ENCODE peak calls at places on chromosomes 11 and 22, in eight cellular contexts. One of them, this sample, is unnamed.

GRCh38 chr22:20206709-20207215 is 55.9 kb upstream of the CCDC188 start:
- DNase-seq in small intestine: peak; percentile 79
- DNase-seq in keratinocyte: no peak
- DNase-seq in cardiac muscle cell: no peak
- DNase-seq in neural progenitor cell: no peak
- DNase-seq in lung: no peak
- DNase-seq in esophagus squamous epithelium: no peak
- DNase-seq in body of pancreas: peak; percentile 37
- DNase-seq in this sample: no peak

GRCh38 chr22:20148414-20148813 is 2.4 kb downstream of the CCDC188 start:
- DNase-seq in small intestine: no peak
- DNase-seq in keratinocyte: no peak
- DNase-seq in cardiac muscle cell: no peak
- DNase-seq in neural progenitor cell: no peak
- DNase-seq in lung: no peak
- DNase-seq in esophagus squamous epithelium: no peak
- DNase-seq in body of pancreas: no peak
- DNase-seq in this sample: no peak

GRCh38 chr11:70547821-70548670 is 149.7 kb downstream of the CTTN start:
- DNase-seq in small intestine: peak; percentile 23
- DNase-seq in keratinocyte: no peak
- DNase-seq in cardiac muscle cell: no peak
- DNase-seq in neural progenitor cell: no peak
- DNase-seq in lung: no peak
- DNase-seq in esophagus squamous epithelium: no peak
- DNase-seq in body of pancreas: no peak
- DNase-seq in this sample: peak; percentile 72

GRCh38 chr11:110069158-110069737 is 23.9 kb upstream of the ZC3H12C start:
- DNase-seq in small intestine: peak; percentile 3
- DNase-seq in keratinocyte: peak; percentile 93
- DNase-seq in cardiac muscle cell: peak; percentile 45
- DNase-seq in neural progenitor cell: no peak
- DNase-seq in lung: peak; percentile 41
- DNase-seq in esophagus squamous epithelium: no peak
- DNase-seq in body of pancreas: peak; percentile 46
- DNase-seq in this sample: peak; percentile 97

GRCh38 chr22:42685941-42686666 is 34.6 kb downstream of the A4GALT start:
- DNase-seq in small intestine: peak; percentile 26
- DNase-seq in keratinocyte: no peak
- DNase-seq in cardiac muscle cell: peak; percentile 60
- DNase-seq in neural progenitor cell: peak; percentile 41
- DNase-seq in lung: no peak
- DNase-seq in esophagus squamous epithelium: no peak
- DNase-seq in body of pancreas: no peak
- DNase-seq in this sample: no peak

GRCh38 chr11:2942447-2942846 is 13.2 kb upstream of the PHLDA2 start:
- DNase-seq in small intestine: no peak
- DNase-seq in keratinocyte: no peak
- DNase-seq in cardiac muscle cell: no peak
- DNase-seq in neural progenitor cell: no peak
- DNase-seq in lung: no peak
- DNase-seq in esophagus squamous epithelium: no peak
- DNase-seq in body of pancreas: no peak
- DNase-seq in this sample: no peak

GRCh38 chr11:44849922-44850321 is 100.8 kb downstream of the TP53I11 start:
- DNase-seq in small intestine: no peak
- DNase-seq in keratinocyte: no peak
- DNase-seq in cardiac muscle cell: no peak
- DNase-seq in neural progenitor cell: no peak
- DNase-seq in lung: no peak
- DNase-seq in esophagus squamous epithelium: no peak
- DNase-seq in body of pancreas: no peak
- DNase-seq in this sample: no peak

GRCh38 chr11:114604886-114605285 is 9.3 kb upstream of the NXPE4 start:
- DNase-seq in small intestine: no peak
- DNase-seq in keratinocyte: no peak
- DNase-seq in cardiac muscle cell: no peak
- DNase-seq in neural progenitor cell: no peak
- DNase-seq in lung: no peak
- DNase-seq in esophagus squamous epithelium: no peak
- DNase-seq in body of pancreas: no peak
- DNase-seq in this sample: no peak

GRCh38 chr11:45906096-45906682 is 882 bp downstream of the FREY1 start:
- DNase-seq in small intestine: peak; percentile 70
- DNase-seq in keratinocyte: no peak
- DNase-seq in cardiac muscle cell: no peak
- DNase-seq in neural progenitor cell: no peak
- DNase-seq in lung: no peak
- DNase-seq in esophagus squamous epithelium: no peak
- DNase-seq in body of pancreas: peak; percentile 96
- DNase-seq in this sample: no peak

GRCh38 chr11:10305964-10306918 is 1.4 kb downstream of the ADM start:
- DNase-seq in small intestine: no peak
- DNase-seq in keratinocyte: no peak
- DNase-seq in cardiac muscle cell: peak; percentile 60
- DNase-seq in neural progenitor cell: peak; percentile 70
- DNase-seq in lung: no peak
- DNase-seq in esophagus squamous epithelium: no peak
- DNase-seq in body of pancreas: no peak
- DNase-seq in this sample: peak; percentile 56

GRCh38 chr11:698493-699115 is 3.0 kb downstream of the TMEM80 start:
- DNase-seq in small intestine: no peak
- DNase-seq in keratinocyte: no peak
- DNase-seq in cardiac muscle cell: no peak
- DNase-seq in neural progenitor cell: no peak
- DNase-seq in lung: no peak
- DNase-seq in esophagus squamous epithelium: no peak
- DNase-seq in body of pancreas: no peak
- DNase-seq in this sample: no peak
- H3K27ac ChIP-seq in small intestine: no peak overlapping the region
- H3K27ac ChIP-seq in keratinocyte: peak overlapping the region; percentile 97
- H3K27ac ChIP-seq in cardiac muscle cell: no peak overlapping the region
- H3K27ac ChIP-seq in neural progenitor cell: no peak overlapping the region
- H3K27ac ChIP-seq in lung: no peak overlapping the region
- H3K27ac ChIP-seq in esophagus squamous epithelium: peak overlapping the region; percentile 99
- H3K27ac ChIP-seq in body of pancreas: peak overlapping the region; percentile 96
- H3K27ac ChIP-seq in this sample: no peak overlapping the region

DNA sequence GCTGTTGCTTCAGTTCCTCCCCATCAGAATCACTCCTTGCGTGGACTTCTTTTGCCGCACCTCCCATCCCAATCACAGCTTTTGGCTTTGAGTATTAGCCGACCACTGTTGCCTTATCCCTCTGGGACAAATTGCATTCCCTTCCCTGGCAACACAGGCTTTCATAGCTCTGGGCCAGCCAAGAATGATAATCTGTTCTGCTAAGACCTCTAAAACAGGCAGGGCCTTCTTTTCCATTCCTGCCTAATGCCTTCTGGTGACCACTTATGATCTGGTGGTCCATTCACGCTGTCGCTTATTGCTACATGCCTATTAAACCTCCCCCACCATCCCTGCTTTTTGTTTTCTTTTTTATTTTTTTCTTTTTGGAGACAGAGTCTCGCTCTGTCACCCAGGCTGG is 9.6 kb downstream of the SEC14L2 start:
- DNase-seq in small intestine: no peak
- DNase-seq in keratinocyte: no peak
- DNase-seq in cardiac muscle cell: no peak
- DNase-seq in neural progenitor cell: no peak
- DNase-seq in lung: no peak
- DNase-seq in esophagus squamous epithelium: no peak
- DNase-seq in body of pancreas: no peak
- DNase-seq in this sample: no peak
- H3K36me3 ChIP-seq in small intestine: peaks cover 12% of the 10 kb centered on the region
- H3K36me3 ChIP-seq in keratinocyte: peaks cover 34% of the 10 kb centered on the region
- H3K36me3 ChIP-seq in cardiac muscle cell: no peaks in the 10 kb centered on the region
- H3K36me3 ChIP-seq in neural progenitor cell: no peaks in the 10 kb centered on the region
- H3K36me3 ChIP-seq in lung: peaks cover 12% of the 10 kb centered on the region
- H3K36me3 ChIP-seq in esophagus squamous epithelium: peaks cover 90% of the 10 kb centered on the region
- H3K36me3 ChIP-seq in body of pancreas: no peaks in the 10 kb centered on the region
- H3K36me3 ChIP-seq in this sample: peaks cover 27% of the 10 kb centered on the region

GRCh38 chr11:122307480-122308085 is 191.6 kb upstream of the BLID start:
- DNase-seq in small intestine: no peak
- DNase-seq in keratinocyte: no peak
- DNase-seq in cardiac muscle cell: no peak
- DNase-seq in neural progenitor cell: no peak
- DNase-seq in lung: no peak
- DNase-seq in esophagus squamous epithelium: no peak
- DNase-seq in body of pancreas: no peak
- DNase-seq in this sample: no peak
- H3K27ac ChIP-seq in small intestine: no peak overlapping the region
- H3K27ac ChIP-seq in keratinocyte: no peak overlapping the region
- H3K27ac ChIP-seq in cardiac muscle cell: no peak overlapping the region
- H3K27ac ChIP-seq in neural progenitor cell: no peak overlapping the region
- H3K27ac ChIP-seq in lung: no peak overlapping the region
- H3K27ac ChIP-seq in esophagus squamous epithelium: no peak overlapping the region
- H3K27ac ChIP-seq in body of pancreas: no peak overlapping the region
- H3K27ac ChIP-seq in this sample: no peak overlapping the region

DNA sequence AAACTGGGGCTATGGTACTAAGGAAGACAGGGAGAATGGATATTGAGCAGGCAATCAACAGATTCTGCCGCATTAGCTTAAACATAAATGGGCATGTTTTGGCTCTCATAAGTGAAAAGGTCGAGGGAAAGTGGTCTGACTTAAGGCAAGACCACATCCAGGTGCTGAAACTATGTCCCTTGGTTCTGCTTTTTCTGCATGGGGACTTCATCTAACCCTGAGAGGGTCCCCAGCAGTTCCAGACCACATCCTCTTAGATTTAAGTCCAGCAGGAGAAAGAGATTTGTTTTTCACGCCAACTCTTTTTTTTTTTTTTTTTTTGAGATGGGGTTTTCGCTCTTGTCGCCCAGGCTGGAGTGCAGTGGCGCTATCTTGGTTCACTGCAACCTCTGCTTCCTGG is 5.5 kb downstream of the RPS6KA4 start:
- DNase-seq in small intestine: no peak
- DNase-seq in keratinocyte: no peak
- DNase-seq in cardiac muscle cell: no peak
- DNase-seq in neural progenitor cell: no peak
- DNase-seq in lung: no peak
- DNase-seq in esophagus squamous epithelium: no peak
- DNase-seq in body of pancreas: no peak
- DNase-seq in this sample: no peak
- H3K36me3 ChIP-seq in small intestine: peaks cover 28% of the 10 kb centered on the region
- H3K36me3 ChIP-seq in keratinocyte: peaks cover 45% of the 10 kb centered on the region
- H3K36me3 ChIP-seq in cardiac muscle cell: peaks cover 24% of the 10 kb centered on the region
- H3K36me3 ChIP-seq in neural progenitor cell: no peaks in the 10 kb centered on the region
- H3K36me3 ChIP-seq in lung: peaks cover 66% of the 10 kb centered on the region
- H3K36me3 ChIP-seq in esophagus squamous epithelium: peaks cover 95% of the 10 kb centered on the region
- H3K36me3 ChIP-seq in body of pancreas: no peaks in the 10 kb centered on the region
- H3K36me3 ChIP-seq in this sample: peaks cover 32% of the 10 kb centered on the region

GRCh38 chr11:119935341-119935925 is 202.5 kb downstream of the TRIM29 start:
- DNase-seq in small intestine: no peak
- DNase-seq in keratinocyte: no peak
- DNase-seq in cardiac muscle cell: no peak
- DNase-seq in neural progenitor cell: no peak
- DNase-seq in lung: no peak
- DNase-seq in esophagus squamous epithelium: no peak
- DNase-seq in body of pancreas: no peak
- DNase-seq in this sample: no peak

GRCh38 chr11:119934267-119934666 is 203.6 kb downstream of the TRIM29 start:
- DNase-seq in small intestine: no peak
- DNase-seq in keratinocyte: no peak
- DNase-seq in cardiac muscle cell: no peak
- DNase-seq in neural progenitor cell: no peak
- DNase-seq in lung: no peak
- DNase-seq in esophagus squamous epithelium: no peak
- DNase-seq in body of pancreas: no peak
- DNase-seq in this sample: no peak

GRCh38 chr11:119940401-119940976 is 197.4 kb downstream of the TRIM29 start:
- DNase-seq in small intestine: no peak
- DNase-seq in keratinocyte: no peak
- DNase-seq in cardiac muscle cell: peak; percentile 50
- DNase-seq in neural progenitor cell: no peak
- DNase-seq in lung: no peak
- DNase-seq in esophagus squamous epithelium: no peak
- DNase-seq in body of pancreas: no peak
- DNase-seq in this sample: no peak

GRCh38 chr11:119934866-119935265 is 203.0 kb downstream of the TRIM29 start:
- DNase-seq in small intestine: no peak
- DNase-seq in keratinocyte: no peak
- DNase-seq in cardiac muscle cell: no peak
- DNase-seq in neural progenitor cell: no peak
- DNase-seq in lung: no peak
- DNase-seq in esophagus squamous epithelium: no peak
- DNase-seq in body of pancreas: no peak
- DNase-seq in this sample: no peak

DNA sequence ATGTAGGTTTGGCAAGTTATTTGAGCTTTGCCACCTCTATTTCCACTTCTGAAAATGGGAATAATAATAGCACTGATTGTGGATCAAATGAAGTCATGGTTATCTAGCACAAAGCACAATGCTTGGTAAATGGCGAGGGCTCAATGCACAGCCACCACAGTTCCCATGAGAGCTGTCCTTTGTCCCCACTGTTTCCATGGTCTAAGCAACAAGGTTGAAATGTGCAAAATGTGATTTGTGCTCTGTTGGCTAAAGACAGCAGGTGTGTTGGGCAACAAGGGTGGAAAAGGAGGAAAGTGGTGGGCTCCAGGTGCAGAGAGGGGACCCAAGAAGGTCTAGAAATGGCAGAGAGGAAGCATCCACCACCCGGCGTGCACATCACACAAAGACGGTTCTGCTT is 200.5 kb downstream of the TRIM29 start:
- DNase-seq in small intestine: no peak
- DNase-seq in keratinocyte: no peak
- DNase-seq in cardiac muscle cell: no peak
- DNase-seq in neural progenitor cell: no peak
- DNase-seq in lung: no peak
- DNase-seq in esophagus squamous epithelium: no peak
- DNase-seq in body of pancreas: no peak
- DNase-seq in this sample: no peak
- H3K27ac ChIP-seq in small intestine: no peak overlapping the region
- H3K27ac ChIP-seq in keratinocyte: no peak overlapping the region
- H3K27ac ChIP-seq in cardiac muscle cell: no peak overlapping the region
- H3K27ac ChIP-seq in neural progenitor cell: no peak overlapping the region
- H3K27ac ChIP-seq in lung: no peak overlapping the region
- H3K27ac ChIP-seq in esophagus squamous epithelium: no peak overlapping the region
- H3K27ac ChIP-seq in body of pancreas: no peak overlapping the region
- H3K27ac ChIP-seq in this sample: no peak overlapping the region

DNA sequence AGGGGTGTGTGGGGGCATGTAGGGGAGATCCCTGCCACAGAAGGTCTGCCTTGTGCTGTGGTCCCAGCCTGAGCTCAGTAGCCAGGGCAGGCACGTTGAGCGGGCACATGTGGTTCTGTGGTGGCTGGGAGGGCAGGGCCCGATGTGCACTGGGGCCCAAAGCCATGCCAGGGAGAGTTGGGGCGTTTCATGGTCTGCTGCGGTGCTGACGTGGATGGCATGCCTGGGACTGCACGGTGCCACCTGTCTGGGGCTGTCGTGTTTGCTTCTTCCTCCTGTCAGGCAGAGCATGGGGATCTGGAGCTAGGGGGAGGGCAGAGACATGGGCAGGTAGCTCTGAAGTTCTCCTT is 19.3 kb downstream of the PPIL2 start:
- DNase-seq in small intestine: no peak
- DNase-seq in keratinocyte: no peak
- DNase-seq in cardiac muscle cell: no peak
- DNase-seq in neural progenitor cell: no peak
- DNase-seq in lung: no peak
- DNase-seq in esophagus squamous epithelium: no peak
- DNase-seq in body of pancreas: no peak
- DNase-seq in this sample: no peak
- H3K36me3 ChIP-seq in small intestine: peaks cover 17% of the 10 kb centered on the region
- H3K36me3 ChIP-seq in keratinocyte: peaks cover 27% of the 10 kb centered on the region
- H3K36me3 ChIP-seq in cardiac muscle cell: peaks cover 12% of the 10 kb centered on the region
- H3K36me3 ChIP-seq in neural progenitor cell: no peaks in the 10 kb centered on the region
- H3K36me3 ChIP-seq in lung: peaks cover 75% of the 10 kb centered on the region
- H3K36me3 ChIP-seq in esophagus squamous epithelium: peaks cover 96% of the 10 kb centered on the region
- H3K36me3 ChIP-seq in body of pancreas: no peaks in the 10 kb centered on the region
- H3K36me3 ChIP-seq in this sample: peaks cover 12% of the 10 kb centered on the region

GRCh38 chr11:120622189-120622912 is 110.8 kb downstream of the GRIK4 start:
- DNase-seq in small intestine: no peak
- DNase-seq in keratinocyte: peak; percentile 1
- DNase-seq in cardiac muscle cell: no peak
- DNase-seq in neural progenitor cell: no peak
- DNase-seq in lung: no peak
- DNase-seq in esophagus squamous epithelium: no peak
- DNase-seq in body of pancreas: no peak
- DNase-seq in this sample: no peak
- H3K27ac ChIP-seq in small intestine: no peak overlapping the region
- H3K27ac ChIP-seq in keratinocyte: no peak overlapping the region
- H3K27ac ChIP-seq in cardiac muscle cell: no peak overlapping the region
- H3K27ac ChIP-seq in neural progenitor cell: no peak overlapping the region
- H3K27ac ChIP-seq in lung: no peak overlapping the region
- H3K27ac ChIP-seq in esophagus squamous epithelium: no peak overlapping the region
- H3K27ac ChIP-seq in body of pancreas: no peak overlapping the region
- H3K27ac ChIP-seq in this sample: no peak overlapping the region